ENCODE peak calls at places on chromosome 15, in seven cellular contexts. K is HAP-1; O is HTR-8/SVneo; T is activated T-cell treated with anti-CD3 and anti-CD28 coated beads, Interleukin-2, amount 50 U/mL, for 72 hours; V is dorsolateral prefrontal cortex; N is transverse colon; Y is stromal cell of bone marrow. H is an unnamed sample.

GRCh38 chr15:56325186-56325585 is 40.0 kb upstream of the TEX9 start:
- DNase-seq in K (no peak), O (no peak), T (no peak), V (no peak), N (no peak), Y (peak; percentile 12), H (no peak)

GRCh38 chr15:91407237-91407889 is 307.3 kb downstream of the SV2B start:
- DNase-seq in K (no peak), O (no peak), T (no peak), V (no peak), N (no peak), Y (no peak), H (no peak)

GRCh38 chr15:69976366-69976994 is 121.2 kb downstream of the TLE3 start:
- DNase-seq in K (peak; percentile 54), O (peak; percentile 41), T (peak; percentile 63), V (no peak), N (peak; percentile 29), Y (peak; percentile 29), H (no peak)

GRCh38 chr15:72584006-72584405 is 70.5 kb upstream of the GOLGA6B start:
- DNase-seq in K (no peak), O (no peak), T (no peak), V (no peak), N (no peak), Y (no peak), H (no peak)

GRCh38 chr15:41483115-41483514 is 10.6 kb upstream of the ITPKA start:
- DNase-seq in K (no peak), O (no peak), T (peak; percentile 53), V (no peak), N (no peak), Y (no peak), H (no peak)

GRCh38 chr15:99149366-99149765 is 44.5 kb downstream of the SYNM start:
- DNase-seq in K (no peak), O (no peak), T (no peak), V (no peak), N (no peak), Y (no peak), H (no peak)

GRCh38 chr15:52527898-52528464 is 699 bp downstream of the MYO5A start:
- DNase-seq in K (peak; percentile 27), O (peak; percentile 45), T (peak; percentile 64), V (peak; percentile 36), N (peak; percentile 27), Y (no peak), H (peak; percentile 23)

GRCh38 chr15:71572452-71573053 is 237.8 kb upstream of the NR2E3 start:
- DNase-seq in K (no peak), O (no peak), T (no peak), V (no peak), N (no peak), Y (no peak), H (no peak)

GRCh38 chr15:79167776-79168175 is 77.2 kb upstream of the RASGRF1 start:
- DNase-seq in K (no peak), O (no peak), T (no peak), V (no peak), N (no peak), Y (no peak), H (no peak)

GRCh38 chr15:83435782-83436181 is 11.4 kb upstream of the SH3GL3 start:
- DNase-seq in K (no peak), O (no peak), T (no peak), V (no peak), N (no peak), Y (no peak), H (no peak)

GRCh38 chr15:49621327-49622210 is 721 bp downstream of the DTWD1 start:
- DNase-seq in K (no peak), O (no peak), T (no peak), V (no peak), N (no peak), Y (no peak), H (no peak)

GRCh38 chr15:81744364-81744763 is 301.5 kb downstream of the MEX3B start:
- DNase-seq in K (no peak), O (no peak), T (no peak), V (no peak), N (no peak), Y (no peak), H (no peak)

GRCh38 chr15:63997715-63998442 is 48.4 kb downstream of the DAPK2 start:
- DNase-seq in K (no peak), O (no peak), T (no peak), V (no peak), N (no peak), Y (no peak), H (no peak)

GRCh38 chr15:64695571-64695992 is 79.8 kb downstream of the RBPMS2 start:
- DNase-seq in K (no peak), O (no peak), T (no peak), V (no peak), N (peak; percentile 26), Y (no peak), H (no peak)

GRCh38 chr15:98160236-98160635 is 199.7 kb downstream of the ARRDC4 start:
- DNase-seq in K (no peak), O (no peak), T (peak; percentile 3), V (no peak), N (no peak), Y (no peak), H (no peak)

GRCh38 chr15:82875411-82876003 is 66.1 kb downstream of the WHAMM start:
- DNase-seq in K (no peak), O (no peak), T (no peak), V (no peak), N (no peak), Y (peak; percentile 68), H (no peak)

GRCh38 chr15:57649138-57649537 is 57.4 kb upstream of the POLR2M start:
- DNase-seq in K (no peak), O (no peak), T (no peak), V (no peak), N (no peak), Y (peak; percentile 40), H (no peak)

GRCh38 chr15:76648732-76649444 is 256.3 kb downstream of the SCAPER start:
- DNase-seq in K (no peak), O (no peak), T (no peak), V (no peak), N (no peak), Y (no peak), H (no peak)

GRCh38 chr15:69213786-69214185 is 53.4 kb downstream of the GLCE start:
- DNase-seq in K (no peak), O (no peak), T (no peak), V (no peak), N (no peak), Y (no peak), H (no peak)

GRCh38 chr15:89770041-89770440 is 6.1 kb upstream of the MESP2 start:
- DNase-seq in K (no peak), O (no peak), T (no peak), V (no peak), N (no peak), Y (peak; percentile 37), H (no peak)

GRCh38 chr15:101528108-101528916 is 38.8 kb upstream of the PCSK6 start:
- DNase-seq in K (no peak), O (no peak), T (no peak), V (no peak), N (peak; percentile 74), Y (no peak), H (no peak)

GRCh38 chr15:63331456-63331855 is 50.2 kb downstream of the CA12 start:
- DNase-seq in K (no peak), O (no peak), T (peak; percentile 49), V (no peak), N (no peak), Y (no peak), H (no peak)

GRCh38 chr15:22979699-22980188 is 424 bp downstream of the CYFIP1 start:
- DNase-seq in K (peak; percentile 11), O (no peak), T (peak; percentile 9), V (no peak), N (peak; percentile 26), Y (no peak), H (no peak)

GRCh38 chr15:99476413-99477222 is 89.2 kb upstream of the MEF2A start:
- DNase-seq in K (no peak), O (peak; percentile 67), T (peak; percentile 20), V (peak; percentile 66), N (peak; percentile 46), Y (peak; percentile 99), H (peak; percentile 79)

GRCh38 chr15:73838795-73839565 is 34.4 kb upstream of the TBC1D21 start:
- DNase-seq in K (no peak), O (no peak), T (no peak), V (peak; percentile 75), N (no peak), Y (no peak), H (peak; percentile 44)

H was measured in caudate nucleus.